ENCODE peak calls at places on chromosomes 4 and X, in four cellular contexts. L is IMR-90, S is lung, C is tibial artery. X is an unnamed sample. For H3K27me3 and H3K9me3, the result is how much of the 10 kb centered on the place peaks cover.

GRCh38 chrX:138287200-138287865 is 424.2 kb downstream of the FGF13 start:
- DNase-seq in C (no peak), S (no peak), L (no peak), X (no peak)

GRCh38 chrX:154019633-154020499 is at the start of gene IRAK1:
- DNase-seq in S (peak), C (peak), L (peak), X (peak)

GRCh38 chr4:163111588-163111987 is 55.1 kb downstream of the NAF1 start:
- DNase-seq in C (no peak), S (no peak), L (peak), X (no peak)

GRCh38 chr4:66430856-66431255 is 760.6 kb upstream of the EPHA5 start:
- DNase-seq in S (no peak), C (no peak), L (peak), X (peak)

GRCh38 chrX:69036674-69037573 is 128.3 kb downstream of the PJA1 start:
- DNase-seq in L (no peak), S (peak), C (no peak), X (no peak)

GRCh38 chr4:110472583-110473329 is 3.2 kb upstream of the ENPEP start:
- DNase-seq in C (no peak), L (no peak), S (no peak), X (no peak)

GRCh38 chrX:101550362-101550761 is at the start of gene ARMCX1:
- DNase-seq in L (peak), C (peak), S (peak), X (peak)

GRCh38 chrX:120741452-120741851 is 111.6 kb upstream of the C1GALT1C1 start:
- DNase-seq in L (no peak), C (no peak), S (no peak), X (no peak)

GRCh38 chrX:66638591-66639500 is at the start of gene EDA2R:
- DNase-seq in L (peak), C (peak), S (peak), X (peak)

GRCh38 chr4:73675623-73676022 is 55.4 kb upstream of the RASSF6 start:
- DNase-seq in L (no peak), C (no peak), S (no peak), X (no peak)

GRCh38 chr4:60724623-60725022 is 475.5 kb upstream of the ADGRL3 start:
- DNase-seq in C (no peak), S (no peak), L (peak), X (peak)

GRCh38 chr4:60723796-60724195 is 476.3 kb upstream of the ADGRL3 start:
- DNase-seq in C (no peak), L (no peak), S (no peak), X (no peak)

GRCh38 chr4:60721680-60722079 is 478.4 kb upstream of the ADGRL3 start:
- DNase-seq in C (no peak), S (no peak), L (no peak), X (no peak)

DNA sequence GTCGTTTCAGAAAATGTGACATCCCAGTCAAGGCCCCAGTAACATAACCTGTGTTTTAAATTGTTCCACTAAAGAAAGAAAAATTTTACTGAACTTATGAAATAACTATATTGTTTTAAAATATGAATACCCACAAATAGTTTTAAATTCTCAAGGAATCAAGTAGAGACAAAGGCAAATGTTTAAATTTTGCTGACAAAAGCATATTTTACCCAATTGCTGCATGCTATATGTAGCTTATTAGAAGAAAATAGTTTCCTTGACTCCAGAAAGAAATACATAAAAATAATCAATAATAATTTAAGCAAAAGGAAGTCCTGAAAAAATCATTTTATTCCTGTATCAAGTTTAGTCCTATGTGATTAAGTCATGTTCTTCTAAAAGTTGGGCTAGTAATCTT is 481.3 kb upstream of the ADGRL3 start:
- DNase-seq in S (no peak), C (no peak), L (no peak), X (no peak)
- H3K4me3 ChIP-seq in S (no peak), C (no peak), L (no peak), X (no peak)

DNA sequence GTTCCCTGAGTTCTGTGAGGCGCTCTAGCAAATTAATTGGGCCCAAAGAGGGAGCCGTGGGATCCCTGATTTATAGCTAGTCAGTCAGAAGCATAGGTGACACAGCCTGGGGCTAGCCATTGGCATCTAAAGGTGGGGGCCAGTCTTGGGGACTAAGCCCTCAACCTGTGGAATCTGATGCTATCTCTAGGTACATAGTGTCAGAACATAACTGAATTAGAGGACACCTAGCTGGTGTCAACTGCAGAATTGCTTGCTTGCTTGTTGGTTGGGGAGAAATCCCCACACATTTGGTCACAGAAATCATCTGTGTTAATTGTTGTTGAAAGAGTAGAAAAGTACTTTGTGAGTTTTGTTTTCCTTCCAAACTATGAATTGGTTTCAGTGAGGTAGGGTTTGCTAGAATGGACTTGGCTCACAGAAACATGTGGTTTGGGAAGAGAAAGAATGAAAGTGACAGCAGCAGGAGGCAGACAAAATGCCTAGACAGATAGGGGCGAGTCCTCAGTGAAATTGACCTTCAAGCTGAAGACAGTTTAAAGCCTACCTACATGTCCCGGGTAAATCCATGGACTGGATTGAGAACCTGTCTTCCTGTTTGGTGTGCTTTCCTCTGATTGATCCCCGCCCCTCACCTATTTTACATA is 12.8 kb upstream of the GPR82 start:
- DNase-seq in S (no peak), C (no peak), L (no peak), X (no peak)
- H3K27me3 ChIP-seq in S (under half), C (under half), L (under half), X (under half)

GRCh38 chr4:147060171-147060931 is 114.7 kb upstream of the TTC29 start:
- DNase-seq in C (no peak), S (no peak), L (peak), X (no peak)
- H3K9me3 ChIP-seq in C (under half), S (under half), L (under half), X (under half)

DNA sequence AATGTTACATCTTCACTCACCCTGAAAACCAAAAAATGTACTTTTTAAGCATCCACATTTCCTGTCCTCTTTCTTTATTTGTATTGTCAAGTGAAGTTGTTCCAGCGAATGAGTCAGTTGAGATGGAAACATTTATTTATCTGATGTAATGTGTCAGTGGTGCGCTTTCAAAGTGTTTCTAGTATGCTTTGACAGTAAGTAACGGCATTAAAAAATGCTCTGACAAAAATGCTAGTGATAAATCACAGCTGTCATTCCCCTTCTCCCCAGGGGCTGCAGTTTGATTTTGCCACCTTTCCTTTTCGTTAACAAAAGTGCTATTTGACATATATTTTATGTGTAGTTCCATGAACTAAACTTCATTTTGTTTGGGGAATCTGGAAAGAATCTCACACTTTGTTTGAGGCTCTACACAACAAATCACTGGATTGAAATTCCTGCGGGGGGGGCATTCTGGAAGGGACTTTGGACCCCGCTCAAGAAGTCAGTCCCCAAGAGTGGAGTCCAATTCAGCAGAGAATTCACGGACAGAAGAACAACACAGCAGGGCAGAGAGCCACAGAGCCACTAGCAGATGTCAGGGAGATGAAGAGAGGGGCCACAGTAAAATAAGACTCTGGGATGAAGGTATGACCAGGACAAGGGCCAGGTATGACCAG is 7.6 kb upstream of the TBC1D19 start:
- DNase-seq in S (no peak), L (peak), C (no peak), X (peak)
- H3K4me3 ChIP-seq in S (no peak), L (no peak), C (no peak), X (no peak)

GRCh38 chrX:150052226-150052625 is 113.9 kb upstream of the EOLA2 start:
- DNase-seq in S (no peak), C (no peak), L (no peak), X (no peak)
- H3K27me3 ChIP-seq in S (under half), C (under half), L (under half), X (under half)

GRCh38 chr4:80498725-80499124 is 163.2 kb downstream of the CFAP299 start:
- DNase-seq in C (no peak), L (no peak), S (no peak), X (no peak)

GRCh38 chr4:80492761-80493160 is 157.2 kb downstream of the CFAP299 start:
- DNase-seq in S (no peak), L (no peak), C (no peak), X (no peak)

GRCh38 chr4:80500593-80500992 is 165.1 kb downstream of the CFAP299 start:
- DNase-seq in L (no peak), C (no peak), S (no peak), X (no peak)

GRCh38 chr4:80495847-80496246 is 160.3 kb downstream of the CFAP299 start:
- DNase-seq in S (no peak), C (no peak), L (no peak), X (no peak)
- H3K9me3 ChIP-seq in S (under half), C (under half), L (under half), X (under half)

DNA sequence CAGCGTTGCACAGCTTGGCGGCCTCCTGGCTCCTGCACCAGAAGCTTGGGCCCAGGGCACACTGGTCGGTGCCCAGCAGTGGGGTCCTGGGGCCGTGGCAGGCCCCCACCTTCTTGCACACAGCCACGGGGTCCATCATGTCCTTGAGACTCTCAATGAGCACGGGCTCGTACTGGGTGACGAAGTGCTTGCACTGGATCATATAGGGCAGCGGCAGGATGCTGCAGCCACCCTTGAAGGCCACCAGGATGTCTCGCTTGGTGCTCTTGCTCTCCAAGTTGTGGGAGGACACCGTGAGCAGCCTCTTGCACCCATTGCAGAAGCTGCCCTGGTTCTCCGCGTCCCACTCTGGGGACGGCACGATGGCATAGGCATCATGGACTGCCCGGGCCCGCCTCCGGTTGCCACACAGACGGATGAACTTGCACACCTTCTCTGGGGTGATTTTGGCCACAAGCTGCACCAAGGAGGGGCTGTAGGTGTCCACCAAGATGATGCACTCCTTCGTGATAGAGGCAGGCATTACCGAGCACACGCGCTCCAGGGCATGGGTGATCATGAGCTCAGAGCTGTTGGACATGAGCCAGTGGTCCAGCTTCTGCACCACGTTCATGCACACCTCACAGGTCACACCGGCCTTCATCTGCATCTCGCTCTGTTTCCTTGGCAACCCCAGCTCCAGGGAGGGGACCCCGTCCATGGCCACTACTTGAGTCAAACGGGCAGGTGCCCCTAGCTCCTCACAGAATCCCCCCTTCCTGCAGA is 1.2 kb downstream of the PSAPL1 start:
- DNase-seq in L (no peak), C (no peak), S (no peak), X (no peak)
- H3K4me3 ChIP-seq in L (no peak), C (no peak), S (no peak), X (no peak)

GRCh38 chr4:8344387-8344786 is 74.8 kb downstream of the HTRA3 start:
- DNase-seq in S (no peak), L (no peak), C (peak), X (no peak)
- H3K27me3 ChIP-seq in S (under half), L (under half), C (under half), X (under half)

DNA sequence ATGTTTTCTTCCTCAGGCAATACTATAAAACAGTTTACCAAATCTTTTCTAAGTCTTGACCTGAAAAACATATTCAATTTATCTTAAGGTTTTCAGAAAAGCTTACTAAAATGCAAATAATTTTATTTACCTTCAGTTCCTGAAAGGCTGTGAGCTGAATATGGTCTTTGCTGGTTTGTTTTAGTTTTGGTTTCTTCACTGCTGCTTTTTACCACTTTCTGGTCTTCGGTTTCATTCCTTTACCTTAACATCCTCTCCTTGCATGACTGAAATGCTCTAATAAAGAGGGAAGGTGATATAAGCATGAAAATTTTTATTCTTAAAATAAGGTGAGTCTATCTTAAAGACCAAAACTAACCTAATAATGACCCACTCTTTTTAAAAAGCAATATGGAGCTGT is 97.1 kb upstream of the NRK start:
- DNase-seq in S (no peak), C (no peak), L (no peak), X (no peak)
- H3K9me3 ChIP-seq in S (under half), C (under half), L (under half), X (under half)